ENCODE peak calls at places on chromosomes 11 and 22, in ten cellular contexts. One of them, this sample, is unnamed. For H3K27me3, the result is how much of the 10 kb centered on the place peaks cover.

GRCh38 chr11:95517453-95517852 is 272.1 kb downstream of the FAM76B start:
- DNase-seq in hepatocyte: no peak
- DNase-seq in pancreas: no peak
- DNase-seq in breast epithelium: no peak
- DNase-seq in spleen: no peak
- DNase-seq in dorsolateral prefrontal cortex: no peak
- DNase-seq in transverse colon: no peak
- DNase-seq in brain microvascular endothelial cell: no peak
- DNase-seq in cardiac muscle cell: peak
- DNase-seq in left ventricle myocardium inferior: no peak
- DNase-seq in this sample: no peak

GRCh38 chr11:18700375-18700774 is 1.8 kb downstream of the TMEM86A start:
- DNase-seq in hepatocyte: no peak
- DNase-seq in pancreas: no peak
- DNase-seq in breast epithelium: peak
- DNase-seq in spleen: no peak
- DNase-seq in dorsolateral prefrontal cortex: no peak
- DNase-seq in transverse colon: no peak
- DNase-seq in brain microvascular endothelial cell: no peak
- DNase-seq in cardiac muscle cell: peak
- DNase-seq in left ventricle myocardium inferior: no peak
- DNase-seq in this sample: peak

GRCh38 chr11:882593-882992 is 28.0 kb downstream of the CHID1 start:
- DNase-seq in hepatocyte: no peak
- DNase-seq in pancreas: no peak
- DNase-seq in breast epithelium: peak
- DNase-seq in spleen: no peak
- DNase-seq in dorsolateral prefrontal cortex: no peak
- DNase-seq in transverse colon: no peak
- DNase-seq in brain microvascular endothelial cell: no peak
- DNase-seq in cardiac muscle cell: no peak
- DNase-seq in left ventricle myocardium inferior: no peak
- DNase-seq in this sample: no peak

GRCh38 chr11:67497656-67498291 is 7.4 kb downstream of the PITPNM1 start:
- DNase-seq in hepatocyte: no peak
- DNase-seq in pancreas: no peak
- DNase-seq in breast epithelium: no peak
- DNase-seq in spleen: no peak
- DNase-seq in dorsolateral prefrontal cortex: no peak
- DNase-seq in transverse colon: no peak
- DNase-seq in brain microvascular endothelial cell: no peak
- DNase-seq in cardiac muscle cell: no peak
- DNase-seq in left ventricle myocardium inferior: no peak
- DNase-seq in this sample: no peak

GRCh38 chr11:8339592-8340022 is 75.9 kb upstream of the LMO1 start:
- DNase-seq in hepatocyte: no peak
- DNase-seq in pancreas: no peak
- DNase-seq in breast epithelium: no peak
- DNase-seq in spleen: no peak
- DNase-seq in dorsolateral prefrontal cortex: no peak
- DNase-seq in transverse colon: no peak
- DNase-seq in brain microvascular endothelial cell: no peak
- DNase-seq in cardiac muscle cell: no peak
- DNase-seq in left ventricle myocardium inferior: no peak
- DNase-seq in this sample: no peak

GRCh38 chr11:75164318-75164827 is 13.5 kb downstream of the SLCO2B1 start:
- DNase-seq in hepatocyte: peak
- DNase-seq in pancreas: no peak
- DNase-seq in breast epithelium: no peak
- DNase-seq in spleen: no peak
- DNase-seq in dorsolateral prefrontal cortex: no peak
- DNase-seq in transverse colon: no peak
- DNase-seq in brain microvascular endothelial cell: no peak
- DNase-seq in cardiac muscle cell: no peak
- DNase-seq in left ventricle myocardium inferior: peak
- DNase-seq in this sample: peak

GRCh38 chr11:1931326-1931725 is 11.8 kb downstream of the TNNT3 start:
- DNase-seq in hepatocyte: no peak
- DNase-seq in pancreas: no peak
- DNase-seq in breast epithelium: no peak
- DNase-seq in spleen: peak
- DNase-seq in dorsolateral prefrontal cortex: no peak
- DNase-seq in transverse colon: no peak
- DNase-seq in brain microvascular endothelial cell: no peak
- DNase-seq in cardiac muscle cell: peak
- DNase-seq in left ventricle myocardium inferior: no peak
- DNase-seq in this sample: no peak

GRCh38 chr11:33724644-33725035 is 11.6 kb downstream of the CD59 start:
- DNase-seq in hepatocyte: no peak
- DNase-seq in pancreas: no peak
- DNase-seq in breast epithelium: peak
- DNase-seq in spleen: no peak
- DNase-seq in dorsolateral prefrontal cortex: no peak
- DNase-seq in transverse colon: no peak
- DNase-seq in brain microvascular endothelial cell: no peak
- DNase-seq in cardiac muscle cell: peak
- DNase-seq in left ventricle myocardium inferior: no peak
- DNase-seq in this sample: no peak

GRCh38 chr22:36449776-36450175 is 31.7 kb downstream of the TXN2 start:
- DNase-seq in hepatocyte: peak
- DNase-seq in pancreas: no peak
- DNase-seq in breast epithelium: no peak
- DNase-seq in spleen: peak
- DNase-seq in dorsolateral prefrontal cortex: no peak
- DNase-seq in transverse colon: no peak
- DNase-seq in brain microvascular endothelial cell: no peak
- DNase-seq in cardiac muscle cell: no peak
- DNase-seq in left ventricle myocardium inferior: no peak
- DNase-seq in this sample: no peak

GRCh38 chr22:36454916-36455570 is 26.4 kb downstream of the TXN2 start:
- DNase-seq in hepatocyte: peak
- DNase-seq in pancreas: peak
- DNase-seq in breast epithelium: peak
- DNase-seq in spleen: peak
- DNase-seq in dorsolateral prefrontal cortex: peak
- DNase-seq in transverse colon: peak
- DNase-seq in brain microvascular endothelial cell: peak
- DNase-seq in cardiac muscle cell: peak
- DNase-seq in left ventricle myocardium inferior: peak
- DNase-seq in this sample: peak

GRCh38 chr22:36453266-36453607 is 28.2 kb downstream of the TXN2 start:
- DNase-seq in hepatocyte: no peak
- DNase-seq in pancreas: no peak
- DNase-seq in breast epithelium: no peak
- DNase-seq in spleen: no peak
- DNase-seq in dorsolateral prefrontal cortex: no peak
- DNase-seq in transverse colon: peak
- DNase-seq in brain microvascular endothelial cell: no peak
- DNase-seq in cardiac muscle cell: no peak
- DNase-seq in left ventricle myocardium inferior: no peak
- DNase-seq in this sample: no peak

GRCh38 chr22:36453855-36454378 is 27.5 kb downstream of the TXN2 start:
- DNase-seq in hepatocyte: no peak
- DNase-seq in pancreas: no peak
- DNase-seq in breast epithelium: no peak
- DNase-seq in spleen: no peak
- DNase-seq in dorsolateral prefrontal cortex: no peak
- DNase-seq in transverse colon: no peak
- DNase-seq in brain microvascular endothelial cell: no peak
- DNase-seq in cardiac muscle cell: no peak
- DNase-seq in left ventricle myocardium inferior: no peak
- DNase-seq in this sample: no peak

GRCh38 chr22:36452473-36453265 is 28.8 kb downstream of the TXN2 start:
- DNase-seq in hepatocyte: peak
- DNase-seq in pancreas: no peak
- DNase-seq in breast epithelium: no peak
- DNase-seq in spleen: no peak
- DNase-seq in dorsolateral prefrontal cortex: no peak
- DNase-seq in transverse colon: no peak
- DNase-seq in brain microvascular endothelial cell: no peak
- DNase-seq in cardiac muscle cell: no peak
- DNase-seq in left ventricle myocardium inferior: no peak
- DNase-seq in this sample: no peak
- H3K27ac ChIP-seq in hepatocyte: peak
- H3K27ac ChIP-seq in pancreas: peak
- H3K27ac ChIP-seq in breast epithelium: peak
- H3K27ac ChIP-seq in spleen: peak
- H3K27ac ChIP-seq in dorsolateral prefrontal cortex: no peak
- H3K27ac ChIP-seq in transverse colon: peak
- H3K27ac ChIP-seq in brain microvascular endothelial cell: no peak
- H3K27ac ChIP-seq in cardiac muscle cell: peak
- H3K27ac ChIP-seq in left ventricle myocardium inferior: peak
- H3K27ac ChIP-seq in this sample: no peak

DNA sequence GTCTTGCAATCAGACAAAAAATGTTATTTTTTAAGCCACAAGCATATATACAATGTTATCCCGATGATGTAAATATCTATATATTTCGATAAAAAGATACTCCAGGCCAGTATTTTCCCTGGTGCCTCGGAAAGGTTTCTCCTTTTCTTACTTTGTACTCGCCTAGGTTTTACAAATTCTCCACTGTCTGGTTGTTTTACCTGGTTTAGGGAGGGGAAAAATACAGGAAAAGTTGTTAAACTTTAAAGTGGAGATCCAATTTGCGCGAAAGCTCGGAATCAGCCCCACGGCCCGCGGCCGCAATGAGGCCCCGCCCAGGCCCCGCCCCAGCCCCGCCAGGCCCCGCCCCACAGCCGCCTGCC is 58.4 kb upstream of the WNT7B start:
- DNase-seq in hepatocyte: no peak
- DNase-seq in pancreas: no peak
- DNase-seq in breast epithelium: no peak
- DNase-seq in spleen: no peak
- DNase-seq in dorsolateral prefrontal cortex: no peak
- DNase-seq in transverse colon: no peak
- DNase-seq in brain microvascular endothelial cell: no peak
- DNase-seq in cardiac muscle cell: no peak
- DNase-seq in left ventricle myocardium inferior: no peak
- DNase-seq in this sample: peak
- H3K4me3 ChIP-seq in hepatocyte: peak
- H3K4me3 ChIP-seq in pancreas: peak
- H3K4me3 ChIP-seq in breast epithelium: peak
- H3K4me3 ChIP-seq in spleen: peak
- H3K4me3 ChIP-seq in dorsolateral prefrontal cortex: peak
- H3K4me3 ChIP-seq in transverse colon: peak
- H3K4me3 ChIP-seq in brain microvascular endothelial cell: peak
- H3K4me3 ChIP-seq in cardiac muscle cell: peak
- H3K4me3 ChIP-seq in left ventricle myocardium inferior: peak
- H3K4me3 ChIP-seq in this sample: peak

DNA sequence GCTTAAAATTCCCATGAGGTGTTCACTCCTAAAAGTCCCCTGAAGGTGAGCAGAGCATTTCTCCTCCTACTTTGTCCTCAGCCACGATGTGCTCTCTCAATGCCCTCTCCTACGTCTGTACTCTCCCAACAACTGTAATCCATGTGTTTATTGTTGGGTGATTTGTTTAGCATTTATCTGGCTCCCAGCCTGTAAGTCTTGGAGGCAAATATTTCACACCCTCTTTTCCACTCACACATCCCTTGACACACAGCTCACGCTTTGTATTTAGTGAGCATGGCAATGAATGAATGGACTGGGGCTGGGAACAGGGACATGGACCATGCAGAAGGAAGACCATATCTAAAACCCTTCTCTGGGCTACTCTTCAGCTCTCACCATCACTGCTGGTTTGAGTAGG is 22.6 kb downstream of the HTR3A start:
- DNase-seq in hepatocyte: no peak
- DNase-seq in pancreas: no peak
- DNase-seq in breast epithelium: no peak
- DNase-seq in spleen: peak
- DNase-seq in dorsolateral prefrontal cortex: no peak
- DNase-seq in transverse colon: no peak
- DNase-seq in brain microvascular endothelial cell: no peak
- DNase-seq in cardiac muscle cell: no peak
- DNase-seq in left ventricle myocardium inferior: no peak
- DNase-seq in this sample: no peak
- H3K27me3 ChIP-seq in hepatocyte: under half
- H3K27me3 ChIP-seq in pancreas: under half
- H3K27me3 ChIP-seq in breast epithelium: under half
- H3K27me3 ChIP-seq in spleen: under half
- H3K27me3 ChIP-seq in dorsolateral prefrontal cortex: under half
- H3K27me3 ChIP-seq in transverse colon: under half
- H3K27me3 ChIP-seq in brain microvascular endothelial cell: under half
- H3K27me3 ChIP-seq in cardiac muscle cell: under half
- H3K27me3 ChIP-seq in left ventricle myocardium inferior: half or more
- H3K27me3 ChIP-seq in this sample: under half

GRCh38 chr11:72745511-72745910 is 6.7 kb downstream of the ARAP1 start:
- DNase-seq in hepatocyte: no peak
- DNase-seq in pancreas: no peak
- DNase-seq in breast epithelium: no peak
- DNase-seq in spleen: peak
- DNase-seq in dorsolateral prefrontal cortex: no peak
- DNase-seq in transverse colon: no peak
- DNase-seq in brain microvascular endothelial cell: no peak
- DNase-seq in cardiac muscle cell: no peak
- DNase-seq in left ventricle myocardium inferior: no peak
- DNase-seq in this sample: no peak

GRCh38 chr11:72743321-72744221 is 8.6 kb downstream of the ARAP1 start:
- DNase-seq in hepatocyte: no peak
- DNase-seq in pancreas: no peak
- DNase-seq in breast epithelium: no peak
- DNase-seq in spleen: peak
- DNase-seq in dorsolateral prefrontal cortex: no peak
- DNase-seq in transverse colon: no peak
- DNase-seq in brain microvascular endothelial cell: no peak
- DNase-seq in cardiac muscle cell: no peak
- DNase-seq in left ventricle myocardium inferior: no peak
- DNase-seq in this sample: no peak

GRCh38 chr11:72745925-72746550 is 6.2 kb downstream of the ARAP1 start:
- DNase-seq in hepatocyte: no peak
- DNase-seq in pancreas: no peak
- DNase-seq in breast epithelium: no peak
- DNase-seq in spleen: peak
- DNase-seq in dorsolateral prefrontal cortex: no peak
- DNase-seq in transverse colon: no peak
- DNase-seq in brain microvascular endothelial cell: no peak
- DNase-seq in cardiac muscle cell: no peak
- DNase-seq in left ventricle myocardium inferior: no peak
- DNase-seq in this sample: no peak

GRCh38 chr11:72742522-72743320 is 9.5 kb downstream of the ARAP1 start:
- DNase-seq in hepatocyte: no peak
- DNase-seq in pancreas: no peak
- DNase-seq in breast epithelium: no peak
- DNase-seq in spleen: peak
- DNase-seq in dorsolateral prefrontal cortex: no peak
- DNase-seq in transverse colon: no peak
- DNase-seq in brain microvascular endothelial cell: no peak
- DNase-seq in cardiac muscle cell: no peak
- DNase-seq in left ventricle myocardium inferior: no peak
- DNase-seq in this sample: no peak

DNA sequence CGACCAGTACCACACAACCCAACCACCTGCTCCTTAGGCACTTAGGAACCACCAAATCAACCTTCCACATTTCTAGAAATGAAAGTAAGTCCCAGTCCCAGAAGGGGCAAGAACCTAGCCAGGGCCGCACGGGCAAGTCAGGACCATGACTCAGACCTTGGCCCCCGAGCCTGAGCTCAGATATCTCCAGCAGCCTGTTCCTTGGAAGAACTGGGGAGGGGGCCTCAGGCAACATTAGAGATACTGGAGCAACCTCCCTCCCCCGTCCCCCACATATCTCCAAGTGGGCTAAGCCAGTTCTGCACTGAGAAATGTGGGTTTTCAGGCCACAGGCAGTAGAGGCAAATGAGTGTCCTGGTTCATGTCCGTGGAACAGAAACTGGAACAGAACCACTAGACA is 7.7 kb downstream of the ARAP1 start:
- DNase-seq in hepatocyte: no peak
- DNase-seq in pancreas: no peak
- DNase-seq in breast epithelium: no peak
- DNase-seq in spleen: peak
- DNase-seq in dorsolateral prefrontal cortex: no peak
- DNase-seq in transverse colon: peak
- DNase-seq in brain microvascular endothelial cell: no peak
- DNase-seq in cardiac muscle cell: no peak
- DNase-seq in left ventricle myocardium inferior: no peak
- DNase-seq in this sample: no peak
- H3K27ac ChIP-seq in hepatocyte: no peak
- H3K27ac ChIP-seq in pancreas: no peak
- H3K27ac ChIP-seq in breast epithelium: no peak
- H3K27ac ChIP-seq in spleen: peak
- H3K27ac ChIP-seq in dorsolateral prefrontal cortex: no peak
- H3K27ac ChIP-seq in transverse colon: no peak
- H3K27ac ChIP-seq in brain microvascular endothelial cell: no peak
- H3K27ac ChIP-seq in cardiac muscle cell: peak
- H3K27ac ChIP-seq in left ventricle myocardium inferior: no peak
- H3K27ac ChIP-seq in this sample: no peak

This sample was measured in SJCRH30.